ENCODE peak calls at places on chromosomes 16 and 17, in seven cellular contexts. One of them, this sample, is unnamed.

GRCh38 chr16:85663891-85664321 is 24.8 kb downstream of the GINS2 start:
- DNase-seq in lower lobe of right lung: peak; percentile 53
- DNase-seq in cardiac muscle cell: no peak
- DNase-seq in PC-9: no peak
- DNase-seq in upper lobe of right lung: no peak
- DNase-seq in AG09309: no peak
- DNase-seq in K562: no peak
- DNase-seq in this sample: no peak

GRCh38 chr17:64920419-64921172 is 1.3 kb upstream of the LRRC37A3 start:
- DNase-seq in cardiac muscle cell: no peak
- DNase-seq in lower lobe of right lung: no peak
- DNase-seq in upper lobe of right lung: no peak
- DNase-seq in AG09309: no peak
- DNase-seq in PC-9: no peak
- DNase-seq in K562: no peak
- DNase-seq in this sample: no peak

GRCh38 chr16:23071202-23072083 is 77.8 kb downstream of the USP31 start:
- DNase-seq in lower lobe of right lung: no peak
- DNase-seq in K562: no peak
- DNase-seq in cardiac muscle cell: no peak
- DNase-seq in AG09309: peak; percentile 31
- DNase-seq in PC-9: no peak
- DNase-seq in upper lobe of right lung: no peak
- DNase-seq in this sample: no peak

GRCh38 chr17:32869345-32870026 is 7.4 kb downstream of the MYO1D start:
- DNase-seq in upper lobe of right lung: no peak
- DNase-seq in cardiac muscle cell: no peak
- DNase-seq in lower lobe of right lung: no peak
- DNase-seq in PC-9: no peak
- DNase-seq in K562: no peak
- DNase-seq in AG09309: no peak
- DNase-seq in this sample: no peak

GRCh38 chr16:55597928-55598327 is 31.4 kb downstream of the CAPNS2 start:
- DNase-seq in K562: no peak
- DNase-seq in cardiac muscle cell: no peak
- DNase-seq in AG09309: no peak
- DNase-seq in upper lobe of right lung: no peak
- DNase-seq in lower lobe of right lung: no peak
- DNase-seq in PC-9: no peak
- DNase-seq in this sample: no peak

GRCh38 chr17:65092262-65092661 is 35.7 kb upstream of the GNA13 start:
- DNase-seq in cardiac muscle cell: no peak
- DNase-seq in K562: no peak
- DNase-seq in PC-9: peak; percentile 77
- DNase-seq in upper lobe of right lung: no peak
- DNase-seq in lower lobe of right lung: no peak
- DNase-seq in AG09309: no peak
- DNase-seq in this sample: no peak

GRCh38 chr17:60916043-60916442 is 238.4 kb downstream of the BCAS3 start:
- DNase-seq in cardiac muscle cell: no peak
- DNase-seq in upper lobe of right lung: no peak
- DNase-seq in lower lobe of right lung: no peak
- DNase-seq in PC-9: no peak
- DNase-seq in AG09309: no peak
- DNase-seq in K562: no peak
- DNase-seq in this sample: no peak

GRCh38 chr17:66858182-66859083 is 23.5 kb downstream of the CACNG5 start:
- DNase-seq in PC-9: no peak
- DNase-seq in K562: no peak
- DNase-seq in cardiac muscle cell: peak; percentile 19
- DNase-seq in lower lobe of right lung: no peak
- DNase-seq in upper lobe of right lung: no peak
- DNase-seq in AG09309: no peak
- DNase-seq in this sample: no peak

GRCh38 chr17:13736915-13737314 is 135.2 kb upstream of the HS3ST3A1 start:
- DNase-seq in AG09309: peak; percentile 73
- DNase-seq in K562: no peak
- DNase-seq in cardiac muscle cell: no peak
- DNase-seq in lower lobe of right lung: no peak
- DNase-seq in PC-9: no peak
- DNase-seq in upper lobe of right lung: no peak
- DNase-seq in this sample: no peak

GRCh38 chr16:66578596-66579531 is at the start of gene CMTM2:
- DNase-seq in upper lobe of right lung: no peak
- DNase-seq in AG09309: no peak
- DNase-seq in K562: no peak
- DNase-seq in cardiac muscle cell: no peak
- DNase-seq in PC-9: no peak
- DNase-seq in lower lobe of right lung: no peak
- DNase-seq in this sample: no peak

GRCh38 chr16:14549789-14550153 is 80.3 kb downstream of the PARN start:
- DNase-seq in PC-9: no peak
- DNase-seq in AG09309: no peak
- DNase-seq in upper lobe of right lung: no peak
- DNase-seq in K562: no peak
- DNase-seq in cardiac muscle cell: peak; percentile 22
- DNase-seq in lower lobe of right lung: no peak
- DNase-seq in this sample: no peak

GRCh38 chr17:10197721-10198508 is 491 bp downstream of the GAS7 start:
- DNase-seq in K562: no peak
- DNase-seq in AG09309: no peak
- DNase-seq in lower lobe of right lung: peak; percentile 57
- DNase-seq in upper lobe of right lung: peak; percentile 70
- DNase-seq in cardiac muscle cell: peak; percentile 55
- DNase-seq in PC-9: no peak
- DNase-seq in this sample: no peak

GRCh38 chr17:74646231-74646630 is 22.7 kb upstream of the CD300E start:
- DNase-seq in cardiac muscle cell: no peak
- DNase-seq in AG09309: no peak
- DNase-seq in PC-9: no peak
- DNase-seq in upper lobe of right lung: no peak
- DNase-seq in lower lobe of right lung: no peak
- DNase-seq in K562: peak; percentile 16
- DNase-seq in this sample: no peak

GRCh38 chr17:54864070-54864469 is 36.6 kb upstream of the TOM1L1 start:
- DNase-seq in lower lobe of right lung: no peak
- DNase-seq in AG09309: no peak
- DNase-seq in upper lobe of right lung: no peak
- DNase-seq in K562: no peak
- DNase-seq in cardiac muscle cell: no peak
- DNase-seq in PC-9: no peak
- DNase-seq in this sample: no peak

GRCh38 chr17:82835122-82835521 is 4.7 kb downstream of the ZNF750 start:
- DNase-seq in PC-9: no peak
- DNase-seq in AG09309: no peak
- DNase-seq in upper lobe of right lung: peak; percentile 63
- DNase-seq in lower lobe of right lung: peak; percentile 47
- DNase-seq in cardiac muscle cell: no peak
- DNase-seq in K562: no peak
- DNase-seq in this sample: no peak

GRCh38 chr17:27494192-27495091 is 38.2 kb downstream of the KSR1 start:
- DNase-seq in lower lobe of right lung: peak; percentile 86
- DNase-seq in PC-9: peak; percentile 84
- DNase-seq in AG09309: peak; percentile 5
- DNase-seq in cardiac muscle cell: peak; percentile 51
- DNase-seq in upper lobe of right lung: peak; percentile 82
- DNase-seq in K562: no peak
- DNase-seq in this sample: no peak

DNA sequence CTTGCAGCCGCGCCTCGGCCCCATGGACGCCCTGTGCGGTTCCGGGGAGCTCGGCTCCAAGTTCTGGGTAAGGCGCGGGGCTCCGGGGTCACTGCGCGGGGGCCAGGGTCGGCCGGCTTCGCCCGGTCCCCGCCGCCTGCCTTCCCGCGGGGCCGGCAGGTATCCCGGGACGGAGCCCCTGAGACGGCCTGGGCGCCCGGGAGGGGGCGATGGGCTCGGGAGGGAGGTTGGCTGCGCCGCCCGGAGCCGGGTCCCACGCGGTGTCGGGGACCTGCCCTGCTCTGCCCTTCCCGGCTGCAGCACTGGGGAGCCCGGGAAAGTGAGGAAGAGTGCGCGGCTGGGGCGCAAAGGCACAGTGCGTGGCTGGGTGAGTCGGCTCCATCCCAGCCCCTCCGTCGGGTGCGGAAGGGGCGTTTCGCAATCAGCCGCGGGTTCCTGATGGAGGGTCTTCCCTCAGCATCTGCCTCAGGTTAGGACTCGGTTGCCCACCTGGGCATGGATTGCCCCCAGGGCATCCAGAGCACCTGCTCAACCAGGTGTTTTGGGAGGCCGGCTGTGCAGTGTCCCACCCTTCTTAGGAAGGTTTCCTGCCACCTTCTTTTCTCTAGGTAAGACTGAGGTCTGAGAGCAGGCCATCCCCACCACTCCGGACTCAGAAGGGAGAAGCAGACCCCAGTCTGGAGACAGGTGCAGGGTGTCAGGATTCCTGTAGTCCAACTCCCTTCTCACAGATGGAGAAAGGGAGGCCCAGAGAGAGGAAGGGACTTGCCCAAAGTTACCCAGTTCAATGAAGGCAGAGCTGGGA is 436 bp downstream of the ABCC3 start:
- DNase-seq in K562: no peak
- DNase-seq in lower lobe of right lung: no peak
- DNase-seq in PC-9: no peak
- DNase-seq in upper lobe of right lung: no peak
- DNase-seq in cardiac muscle cell: peak; percentile 22
- DNase-seq in AG09309: no peak
- DNase-seq in this sample: no peak
- TF ChIP-seq CTCF in K562: no peak
- TF ChIP-seq CTCF in lower lobe of right lung: no peak
- TF ChIP-seq CTCF in PC-9: no peak
- TF ChIP-seq CTCF in upper lobe of right lung: no peak
- TF ChIP-seq CTCF in cardiac muscle cell: peak; percentile 5
- TF ChIP-seq CTCF in AG09309: no peak
- TF ChIP-seq CTCF in this sample: no peak

DNA sequence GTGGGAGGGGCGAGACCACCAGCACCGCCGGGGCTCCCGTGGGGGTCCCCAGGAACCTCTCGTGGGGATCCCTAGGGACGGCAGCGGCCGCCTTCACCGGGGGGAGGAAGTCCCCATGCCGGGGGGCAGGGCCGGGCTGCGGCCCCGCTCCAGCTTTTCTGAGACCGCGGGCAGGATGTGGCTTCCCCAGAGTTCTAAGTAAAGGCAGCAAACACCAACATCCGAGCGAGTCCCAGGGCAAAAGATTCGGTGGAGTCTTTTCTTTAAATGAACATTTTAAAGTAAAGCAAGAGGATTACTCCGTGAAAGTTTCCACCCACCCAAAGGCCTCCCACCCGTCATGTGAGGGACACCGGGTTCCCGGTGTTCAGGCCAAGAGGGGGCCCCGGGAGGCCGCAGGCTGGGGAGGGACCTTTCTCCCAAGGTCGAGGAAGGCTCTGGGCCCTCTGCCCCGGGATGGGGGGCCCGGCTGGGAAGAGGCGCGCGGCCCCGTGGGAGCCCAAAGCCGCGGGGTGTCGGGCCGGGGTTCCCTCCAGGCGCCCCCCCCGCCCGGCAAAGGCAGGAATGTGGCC is 137.2 kb upstream of the RPH3AL start:
- DNase-seq in PC-9: no peak
- DNase-seq in AG09309: no peak
- DNase-seq in cardiac muscle cell: peak; percentile 30
- DNase-seq in K562: no peak
- DNase-seq in upper lobe of right lung: peak; percentile 70
- DNase-seq in lower lobe of right lung: peak; percentile 64
- DNase-seq in this sample: no peak
- H3K4me3 ChIP-seq in PC-9: no peak overlapping the region
- H3K4me3 ChIP-seq in AG09309: peak overlapping the region; percentile 81
- H3K4me3 ChIP-seq in cardiac muscle cell: peak overlapping the region; percentile 26
- H3K4me3 ChIP-seq in K562: peak overlapping the region; percentile 48
- H3K4me3 ChIP-seq in upper lobe of right lung: peak overlapping the region; percentile 62
- H3K4me3 ChIP-seq in lower lobe of right lung: peak overlapping the region; percentile 64
- H3K4me3 ChIP-seq in this sample: peak overlapping the region; percentile 65

DNA sequence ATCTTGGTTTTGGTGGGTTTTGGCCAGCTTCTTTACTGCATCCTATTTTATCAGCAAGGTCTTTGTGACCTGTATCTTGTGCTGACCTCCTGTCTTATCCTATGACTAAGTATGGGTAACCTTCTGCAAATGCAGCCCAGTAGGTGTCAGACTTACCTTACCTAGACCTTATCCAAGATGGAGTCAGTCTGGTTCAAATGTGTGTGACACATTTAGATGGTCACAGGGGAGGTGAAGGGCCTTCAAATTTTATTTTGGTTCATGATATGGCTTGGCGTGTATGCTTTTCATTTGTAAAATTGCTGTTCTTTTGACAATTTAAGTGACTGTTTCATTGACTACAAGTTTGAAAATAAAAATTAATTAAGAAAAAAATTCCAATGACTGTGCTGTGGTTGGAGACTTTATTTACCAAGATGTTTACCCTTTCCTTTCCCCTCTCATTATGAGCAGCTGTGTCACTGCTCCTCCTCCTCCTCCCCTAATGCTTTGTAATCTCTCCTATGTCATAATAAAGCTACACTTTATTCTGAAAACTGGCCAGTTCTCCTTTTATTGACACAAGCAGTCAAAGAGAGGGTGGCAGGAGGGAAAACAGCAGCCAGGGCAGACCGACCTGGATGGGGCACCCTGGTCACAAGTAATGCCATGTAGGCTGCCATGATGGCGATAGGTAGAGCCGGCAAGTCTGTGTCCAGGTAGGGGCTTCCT is 49.4 kb downstream of the TNFRSF13B start:
- DNase-seq in lower lobe of right lung: no peak
- DNase-seq in cardiac muscle cell: no peak
- DNase-seq in upper lobe of right lung: peak; percentile 45
- DNase-seq in AG09309: no peak
- DNase-seq in PC-9: no peak
- DNase-seq in K562: no peak
- DNase-seq in this sample: no peak
- TF ChIP-seq CTCF in lower lobe of right lung: no peak
- TF ChIP-seq CTCF in cardiac muscle cell: no peak
- TF ChIP-seq CTCF in upper lobe of right lung: peak; percentile 9
- TF ChIP-seq CTCF in AG09309: peak; percentile 11
- TF ChIP-seq CTCF in PC-9: no peak
- TF ChIP-seq CTCF in K562: peak; percentile 14
- TF ChIP-seq CTCF in this sample: no peak

GRCh38 chr17:78345172-78345571 is 14.7 kb downstream of the SOCS3 start:
- DNase-seq in lower lobe of right lung: no peak
- DNase-seq in AG09309: no peak
- DNase-seq in K562: no peak
- DNase-seq in upper lobe of right lung: no peak
- DNase-seq in cardiac muscle cell: no peak
- DNase-seq in PC-9: no peak
- DNase-seq in this sample: no peak

GRCh38 chr17:78343099-78343432 is 16.8 kb downstream of the SOCS3 start:
- DNase-seq in K562: no peak
- DNase-seq in AG09309: no peak
- DNase-seq in cardiac muscle cell: no peak
- DNase-seq in upper lobe of right lung: peak; percentile 80
- DNase-seq in lower lobe of right lung: peak; percentile 81
- DNase-seq in PC-9: no peak
- DNase-seq in this sample: no peak

GRCh38 chr17:78342438-78343098 is 17.3 kb downstream of the SOCS3 start:
- DNase-seq in cardiac muscle cell: no peak
- DNase-seq in K562: no peak
- DNase-seq in AG09309: no peak
- DNase-seq in lower lobe of right lung: peak; percentile 53
- DNase-seq in PC-9: peak; percentile 70
- DNase-seq in upper lobe of right lung: peak; percentile 74
- DNase-seq in this sample: no peak

GRCh38 chr17:78344666-78345065 is 15.2 kb downstream of the SOCS3 start:
- DNase-seq in K562: no peak
- DNase-seq in upper lobe of right lung: no peak
- DNase-seq in cardiac muscle cell: no peak
- DNase-seq in lower lobe of right lung: no peak
- DNase-seq in AG09309: no peak
- DNase-seq in PC-9: no peak
- DNase-seq in this sample: no peak

GRCh38 chr17:78343433-78344201 is 16.3 kb downstream of the SOCS3 start:
- DNase-seq in upper lobe of right lung: peak; percentile 85
- DNase-seq in K562: no peak
- DNase-seq in lower lobe of right lung: peak; percentile 78
- DNase-seq in PC-9: peak; percentile 64
- DNase-seq in cardiac muscle cell: no peak
- DNase-seq in AG09309: no peak
- DNase-seq in this sample: no peak
- H3K4me3 ChIP-seq in upper lobe of right lung: no peak overlapping the region
- H3K4me3 ChIP-seq in K562: no peak overlapping the region
- H3K4me3 ChIP-seq in lower lobe of right lung: peak overlapping the region; percentile 4
- H3K4me3 ChIP-seq in PC-9: peak overlapping the region; percentile 60
- H3K4me3 ChIP-seq in cardiac muscle cell: no peak overlapping the region
- H3K4me3 ChIP-seq in AG09309: no peak overlapping the region
- H3K4me3 ChIP-seq in this sample: no peak overlapping the region

This sample was measured in HFF-Myc.